ENCODE peak calls at places on chromosomes 2 and 18, in seven cellular contexts. R is transverse colon, A is cardiac fibroblast, D is tibial artery, O is endothelial cell of umbilical vein, U is adipocyte, L is HCT116. J is an unnamed sample.

GRCh38 chr2:70801607-70802263 is 11.3 kb upstream of the FIGLA start:
- DNase-seq in R (no peak), A (no peak), D (no peak), O (no peak), U (no peak), L (no peak), J (no peak)

GRCh38 chr2:173033080-173033479 is 42.6 kb upstream of the MAP3K20 start:
- DNase-seq in R (no peak), A (no peak), D (no peak), O (no peak), U (peak; percentile 38), L (no peak), J (no peak)

GRCh38 chr2:102061962-102062795 is 70.4 kb downstream of the IL1R2 start:
- DNase-seq in R (no peak), A (peak; percentile 94), D (peak; percentile 48), O (peak; percentile 23), U (peak; percentile 79), L (no peak), J (no peak)

GRCh38 chr2:130823886-130824491 is 12.7 kb upstream of the ARHGEF4 start:
- DNase-seq in R (no peak), A (no peak), D (no peak), O (no peak), U (no peak), L (no peak), J (no peak)

GRCh38 chr2:24984912-24985311 is 13.2 kb upstream of the DNAJC27 start:
- DNase-seq in R (peak; percentile 18), A (peak; percentile 60), D (peak; percentile 25), O (no peak), U (peak; percentile 22), L (no peak), J (no peak)

GRCh38 chr2:9275399-9275798 is 68.8 kb downstream of the ASAP2 start:
- DNase-seq in R (no peak), A (no peak), D (no peak), O (no peak), U (no peak), L (no peak), J (no peak)

GRCh38 chr2:128770143-128771080 is 451.7 kb upstream of the HS6ST1 start:
- DNase-seq in R (no peak), A (no peak), D (no peak), O (no peak), U (no peak), L (no peak), J (no peak)

GRCh38 chr2:47118581-47118980 is 36.5 kb downstream of the STPG4 start:
- DNase-seq in R (no peak), A (no peak), D (no peak), O (no peak), U (no peak), L (no peak), J (no peak)

GRCh38 chr18:48763714-48764100 is 187.1 kb downstream of the SMAD7 start:
- DNase-seq in R (no peak), A (no peak), D (no peak), O (no peak), U (no peak), L (no peak), J (no peak)

GRCh38 chr2:240465268-240465764 is 29.9 kb downstream of the GPC1 start:
- DNase-seq in R (peak; percentile 5), A (no peak), D (peak; percentile 16), O (no peak), U (no peak), L (no peak), J (no peak)

GRCh38 chr2:21280793-21281192 is 157.0 kb downstream of the TDRD15 start:
- DNase-seq in R (no peak), A (no peak), D (no peak), O (no peak), U (no peak), L (no peak), J (no peak)

GRCh38 chr18:35707247-35707646 is 125.7 kb downstream of the GALNT1 start:
- DNase-seq in R (no peak), A (no peak), D (no peak), O (no peak), U (no peak), L (no peak), J (no peak)

GRCh38 chr2:2843969-2844548 is 513.0 kb upstream of the MYT1L start:
- DNase-seq in R (no peak), A (no peak), D (no peak), O (no peak), U (no peak), L (peak; percentile 7), J (peak; percentile 19)

GRCh38 chr2:52613064-52613463 is 1154.5 kb upstream of the CHAC2 start:
- DNase-seq in R (no peak), A (no peak), D (no peak), O (no peak), U (peak; percentile 6), L (no peak), J (no peak)

DNA sequence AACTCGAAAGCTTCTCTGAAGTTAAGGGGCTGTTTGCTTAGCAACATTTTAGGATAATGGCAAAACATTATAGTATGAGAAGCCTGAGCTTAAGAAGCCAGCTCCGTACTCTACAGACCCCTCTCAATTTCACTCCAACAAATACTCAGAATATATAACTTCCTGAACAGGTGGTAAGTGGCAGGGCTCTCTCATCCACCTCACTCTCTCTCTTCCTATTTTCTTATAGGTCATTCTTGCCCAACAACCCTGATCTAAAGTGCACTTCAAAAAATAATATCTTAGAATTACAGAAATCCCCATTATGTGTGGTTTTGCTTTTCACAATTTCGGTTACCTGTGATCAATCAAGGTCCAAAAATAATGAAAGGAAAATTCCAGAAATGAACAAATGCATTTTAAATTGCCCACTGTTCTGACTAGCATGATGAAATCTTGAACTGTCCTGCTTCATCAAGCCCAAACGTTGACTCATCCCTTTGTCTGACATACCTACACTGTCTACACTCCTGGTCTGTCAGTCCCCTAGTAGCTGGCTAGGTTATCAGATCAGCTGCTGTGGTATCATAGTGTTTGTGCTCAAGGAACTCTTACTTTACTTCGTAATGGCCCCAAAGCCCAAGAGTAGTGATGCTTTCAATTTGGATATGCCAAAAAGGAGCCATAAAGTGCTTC is 122.8 kb upstream of the COL5A2 start:
- DNase-seq in R (no peak), A (no peak), D (no peak), O (no peak), U (no peak), L (no peak), J (no peak)
- H3K4me3 ChIP-seq in R (no peak overlapping the region), A (no peak overlapping the region), D (no peak overlapping the region), O (no peak overlapping the region), U (no peak overlapping the region), L (no peak overlapping the region), J (no peak overlapping the region)

DNA sequence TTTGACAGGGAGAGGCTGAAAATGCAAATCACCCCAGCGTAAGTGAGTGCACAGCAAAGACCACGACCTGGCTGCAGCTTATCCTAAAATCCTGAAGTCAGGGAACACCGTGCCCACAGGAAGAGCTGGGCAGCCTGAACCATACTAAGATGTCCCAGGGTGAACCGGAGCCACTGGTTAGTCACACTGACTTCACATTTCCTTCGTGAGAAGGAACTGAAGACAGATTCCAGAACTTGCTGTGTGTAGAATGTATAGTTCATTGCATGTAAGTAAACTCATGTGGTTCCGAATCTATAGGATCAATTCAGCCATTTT is 84.6 kb upstream of the NDUFV2 start:
- DNase-seq in R (no peak), A (no peak), D (no peak), O (peak; percentile 71), U (peak; percentile 61), L (no peak), J (no peak)
- H3K4me3 ChIP-seq in R (no peak overlapping the region), A (no peak overlapping the region), D (peak overlapping the region; percentile 41), O (no peak overlapping the region), U (peak overlapping the region; percentile 68), L (peak overlapping the region; percentile 33), J (no peak overlapping the region)

GRCh38 chr2:179745615-179746263 is 115.7 kb downstream of the ZNF385B start:
- DNase-seq in R (no peak), A (peak; percentile 3), D (no peak), O (no peak), U (peak; percentile 34), L (no peak), J (no peak)

GRCh38 chr2:179741317-179741716 is 120.1 kb downstream of the ZNF385B start:
- DNase-seq in R (no peak), A (no peak), D (peak; percentile 37), O (no peak), U (peak; percentile 64), L (no peak), J (no peak)

GRCh38 chr2:179749210-179749609 is 112.2 kb downstream of the ZNF385B start:
- DNase-seq in R (no peak), A (peak; percentile 42), D (no peak), O (no peak), U (peak; percentile 68), L (no peak), J (no peak)

GRCh38 chr2:179746982-179747381 is 114.4 kb downstream of the ZNF385B start:
- DNase-seq in R (no peak), A (no peak), D (no peak), O (no peak), U (no peak), L (no peak), J (no peak)

GRCh38 chr2:179744341-179744740 is 117.1 kb downstream of the ZNF385B start:
- DNase-seq in R (no peak), A (no peak), D (no peak), O (no peak), U (no peak), L (no peak), J (no peak)
- H3K4me3 ChIP-seq in R (no peak overlapping the region), A (no peak overlapping the region), D (no peak overlapping the region), O (no peak overlapping the region), U (peak overlapping the region; percentile 77), L (no peak overlapping the region), J (no peak overlapping the region)

GRCh38 chr2:31023550-31023949 is 114.7 kb downstream of the GALNT14 start:
- DNase-seq in R (no peak), A (no peak), D (no peak), O (no peak), U (no peak), L (no peak), J (no peak)
- H3K4me3 ChIP-seq in R (no peak overlapping the region), A (no peak overlapping the region), D (no peak overlapping the region), O (no peak overlapping the region), U (no peak overlapping the region), L (no peak overlapping the region), J (no peak overlapping the region)

GRCh38 chr2:49042510-49042909 is 111.8 kb downstream of the FSHR start:
- DNase-seq in R (no peak), A (no peak), D (no peak), O (no peak), U (no peak), L (no peak), J (no peak)

GRCh38 chr2:49035477-49035876 is 118.8 kb downstream of the FSHR start:
- DNase-seq in R (no peak), A (no peak), D (no peak), O (no peak), U (no peak), L (no peak), J (no peak)

GRCh38 chr2:49033394-49033793 is 120.9 kb downstream of the FSHR start:
- DNase-seq in R (no peak), A (no peak), D (no peak), O (no peak), U (no peak), L (no peak), J (no peak)

GRCh38 chr2:49037197-49037596 is 117.1 kb downstream of the FSHR start:
- DNase-seq in R (no peak), A (no peak), D (no peak), O (no peak), U (no peak), L (no peak), J (no peak)
- H3K4me3 ChIP-seq in R (no peak overlapping the region), A (no peak overlapping the region), D (no peak overlapping the region), O (no peak overlapping the region), U (no peak overlapping the region), L (no peak overlapping the region), J (no peak overlapping the region)

GRCh38 chr18:24924066-24924716 is 427.8 kb downstream of the ZNF521 start:
- DNase-seq in R (no peak), A (no peak), D (no peak), O (no peak), U (no peak), L (no peak), J (no peak)
- H3K4me3 ChIP-seq in R (no peak overlapping the region), A (no peak overlapping the region), D (no peak overlapping the region), O (no peak overlapping the region), U (no peak overlapping the region), L (no peak overlapping the region), J (no peak overlapping the region)

J was measured in small intestine.